ENCODE peak calls at places on chromosomes 6 and 20, in six cellular contexts. One of them, this sample, is unnamed.

GRCh38 chr20:10963717-10964266 is 290.0 kb upstream of the JAG1 start:
- DNase-seq in lower lobe of right lung: no peak
- DNase-seq in activated CD8-positive, alpha-beta memory T cell treated with anti-CD3 and anti-CD28 coated beads, Interleukin-2, amount 50 U/mL, for 4 hours: no peak
- DNase-seq in AG09309: no peak
- DNase-seq in stimulated activated CD8-positive, alpha-beta memory T cell treated with anti-CD3 and anti-CD28 coated beads, Interleukin-12 subunit alpha, Interleukin-12 subunit beta, amount 100 ng/mL, for 1 hour: no peak
- DNase-seq in Daoy: no peak
- DNase-seq in this sample: no peak

GRCh38 chr6:151808331-151809241 is 1.1 kb downstream of the ESR1 start:
- DNase-seq in Daoy: peak
- DNase-seq in lower lobe of right lung: no peak
- DNase-seq in AG09309: no peak
- DNase-seq in activated CD8-positive, alpha-beta memory T cell treated with anti-CD3 and anti-CD28 coated beads, Interleukin-2, amount 50 U/mL, for 4 hours: no peak
- DNase-seq in stimulated activated CD8-positive, alpha-beta memory T cell treated with anti-CD3 and anti-CD28 coated beads, Interleukin-12 subunit alpha, Interleukin-12 subunit beta, amount 100 ng/mL, for 1 hour: no peak
- DNase-seq in this sample: peak

GRCh38 chr6:11810039-11810541 is 31.5 kb upstream of the ADTRP start:
- DNase-seq in Daoy: peak
- DNase-seq in activated CD8-positive, alpha-beta memory T cell treated with anti-CD3 and anti-CD28 coated beads, Interleukin-2, amount 50 U/mL, for 4 hours: no peak
- DNase-seq in stimulated activated CD8-positive, alpha-beta memory T cell treated with anti-CD3 and anti-CD28 coated beads, Interleukin-12 subunit alpha, Interleukin-12 subunit beta, amount 100 ng/mL, for 1 hour: no peak
- DNase-seq in lower lobe of right lung: peak
- DNase-seq in AG09309: peak
- DNase-seq in this sample: peak

GRCh38 chr20:25082498-25082873 is 545 bp upstream of the VSX1 start:
- DNase-seq in AG09309: no peak
- DNase-seq in Daoy: peak
- DNase-seq in stimulated activated CD8-positive, alpha-beta memory T cell treated with anti-CD3 and anti-CD28 coated beads, Interleukin-12 subunit alpha, Interleukin-12 subunit beta, amount 100 ng/mL, for 1 hour: no peak
- DNase-seq in lower lobe of right lung: no peak
- DNase-seq in activated CD8-positive, alpha-beta memory T cell treated with anti-CD3 and anti-CD28 coated beads, Interleukin-2, amount 50 U/mL, for 4 hours: no peak
- DNase-seq in this sample: no peak

GRCh38 chr20:34532320-34532719 is 16.1 kb downstream of the DYNLRB1 start:
- DNase-seq in stimulated activated CD8-positive, alpha-beta memory T cell treated with anti-CD3 and anti-CD28 coated beads, Interleukin-12 subunit alpha, Interleukin-12 subunit beta, amount 100 ng/mL, for 1 hour: no peak
- DNase-seq in activated CD8-positive, alpha-beta memory T cell treated with anti-CD3 and anti-CD28 coated beads, Interleukin-2, amount 50 U/mL, for 4 hours: no peak
- DNase-seq in Daoy: no peak
- DNase-seq in AG09309: no peak
- DNase-seq in lower lobe of right lung: no peak
- DNase-seq in this sample: no peak

GRCh38 chr20:23244207-23244915 is 106.2 kb upstream of the NXT1 start:
- DNase-seq in AG09309: no peak
- DNase-seq in stimulated activated CD8-positive, alpha-beta memory T cell treated with anti-CD3 and anti-CD28 coated beads, Interleukin-12 subunit alpha, Interleukin-12 subunit beta, amount 100 ng/mL, for 1 hour: no peak
- DNase-seq in lower lobe of right lung: no peak
- DNase-seq in activated CD8-positive, alpha-beta memory T cell treated with anti-CD3 and anti-CD28 coated beads, Interleukin-2, amount 50 U/mL, for 4 hours: no peak
- DNase-seq in Daoy: no peak
- DNase-seq in this sample: no peak

GRCh38 chr20:11912013-11912663 is 5.6 kb upstream of the BTBD3 start:
- DNase-seq in AG09309: no peak
- DNase-seq in Daoy: no peak
- DNase-seq in lower lobe of right lung: no peak
- DNase-seq in activated CD8-positive, alpha-beta memory T cell treated with anti-CD3 and anti-CD28 coated beads, Interleukin-2, amount 50 U/mL, for 4 hours: no peak
- DNase-seq in stimulated activated CD8-positive, alpha-beta memory T cell treated with anti-CD3 and anti-CD28 coated beads, Interleukin-12 subunit alpha, Interleukin-12 subunit beta, amount 100 ng/mL, for 1 hour: no peak
- DNase-seq in this sample: no peak

GRCh38 chr6:170128811-170129681 is 161.8 kb downstream of the DLL1 start:
- DNase-seq in AG09309: no peak
- DNase-seq in lower lobe of right lung: no peak
- DNase-seq in stimulated activated CD8-positive, alpha-beta memory T cell treated with anti-CD3 and anti-CD28 coated beads, Interleukin-12 subunit alpha, Interleukin-12 subunit beta, amount 100 ng/mL, for 1 hour: no peak
- DNase-seq in activated CD8-positive, alpha-beta memory T cell treated with anti-CD3 and anti-CD28 coated beads, Interleukin-2, amount 50 U/mL, for 4 hours: no peak
- DNase-seq in Daoy: no peak
- DNase-seq in this sample: peak

GRCh38 chr20:2618815-2619214 is 33.6 kb upstream of the NOP56 start:
- DNase-seq in AG09309: no peak
- DNase-seq in activated CD8-positive, alpha-beta memory T cell treated with anti-CD3 and anti-CD28 coated beads, Interleukin-2, amount 50 U/mL, for 4 hours: no peak
- DNase-seq in lower lobe of right lung: no peak
- DNase-seq in Daoy: no peak
- DNase-seq in stimulated activated CD8-positive, alpha-beta memory T cell treated with anti-CD3 and anti-CD28 coated beads, Interleukin-12 subunit alpha, Interleukin-12 subunit beta, amount 100 ng/mL, for 1 hour: no peak
- DNase-seq in this sample: no peak

GRCh38 chr20:64082821-64083379 is 1.3 kb downstream of the LKAAEAR1 start:
- DNase-seq in AG09309: no peak
- DNase-seq in activated CD8-positive, alpha-beta memory T cell treated with anti-CD3 and anti-CD28 coated beads, Interleukin-2, amount 50 U/mL, for 4 hours: no peak
- DNase-seq in stimulated activated CD8-positive, alpha-beta memory T cell treated with anti-CD3 and anti-CD28 coated beads, Interleukin-12 subunit alpha, Interleukin-12 subunit beta, amount 100 ng/mL, for 1 hour: no peak
- DNase-seq in lower lobe of right lung: no peak
- DNase-seq in Daoy: peak
- DNase-seq in this sample: no peak

GRCh38 chr6:121759370-121759769 is 323.9 kb downstream of the GJA1 start:
- DNase-seq in Daoy: no peak
- DNase-seq in AG09309: no peak
- DNase-seq in activated CD8-positive, alpha-beta memory T cell treated with anti-CD3 and anti-CD28 coated beads, Interleukin-2, amount 50 U/mL, for 4 hours: no peak
- DNase-seq in stimulated activated CD8-positive, alpha-beta memory T cell treated with anti-CD3 and anti-CD28 coated beads, Interleukin-12 subunit alpha, Interleukin-12 subunit beta, amount 100 ng/mL, for 1 hour: no peak
- DNase-seq in lower lobe of right lung: no peak
- DNase-seq in this sample: no peak

GRCh38 chr20:62641749-62642665 is at the start of gene SLCO4A1:
- DNase-seq in activated CD8-positive, alpha-beta memory T cell treated with anti-CD3 and anti-CD28 coated beads, Interleukin-2, amount 50 U/mL, for 4 hours: peak
- DNase-seq in Daoy: peak
- DNase-seq in lower lobe of right lung: peak
- DNase-seq in stimulated activated CD8-positive, alpha-beta memory T cell treated with anti-CD3 and anti-CD28 coated beads, Interleukin-12 subunit alpha, Interleukin-12 subunit beta, amount 100 ng/mL, for 1 hour: peak
- DNase-seq in AG09309: no peak
- DNase-seq in this sample: peak

GRCh38 chr6:2875840-2876207 is 27.3 kb downstream of the SERPINB9 start:
- DNase-seq in stimulated activated CD8-positive, alpha-beta memory T cell treated with anti-CD3 and anti-CD28 coated beads, Interleukin-12 subunit alpha, Interleukin-12 subunit beta, amount 100 ng/mL, for 1 hour: no peak
- DNase-seq in lower lobe of right lung: peak
- DNase-seq in activated CD8-positive, alpha-beta memory T cell treated with anti-CD3 and anti-CD28 coated beads, Interleukin-2, amount 50 U/mL, for 4 hours: peak
- DNase-seq in Daoy: no peak
- DNase-seq in AG09309: no peak
- DNase-seq in this sample: no peak

GRCh38 chr6:161161889-161162624 is 111.8 kb downstream of the AGPAT4 start:
- DNase-seq in AG09309: peak
- DNase-seq in lower lobe of right lung: no peak
- DNase-seq in Daoy: no peak
- DNase-seq in activated CD8-positive, alpha-beta memory T cell treated with anti-CD3 and anti-CD28 coated beads, Interleukin-2, amount 50 U/mL, for 4 hours: no peak
- DNase-seq in stimulated activated CD8-positive, alpha-beta memory T cell treated with anti-CD3 and anti-CD28 coated beads, Interleukin-12 subunit alpha, Interleukin-12 subunit beta, amount 100 ng/mL, for 1 hour: no peak
- DNase-seq in this sample: peak

GRCh38 chr6:149318581-149319286 is 1.2 kb downstream of the TAB2 start:
- DNase-seq in stimulated activated CD8-positive, alpha-beta memory T cell treated with anti-CD3 and anti-CD28 coated beads, Interleukin-12 subunit alpha, Interleukin-12 subunit beta, amount 100 ng/mL, for 1 hour: no peak
- DNase-seq in AG09309: no peak
- DNase-seq in activated CD8-positive, alpha-beta memory T cell treated with anti-CD3 and anti-CD28 coated beads, Interleukin-2, amount 50 U/mL, for 4 hours: no peak
- DNase-seq in Daoy: peak
- DNase-seq in lower lobe of right lung: no peak
- DNase-seq in this sample: no peak

GRCh38 chr6:19327246-19327645 is 509.9 kb upstream of the ID4 start:
- DNase-seq in activated CD8-positive, alpha-beta memory T cell treated with anti-CD3 and anti-CD28 coated beads, Interleukin-2, amount 50 U/mL, for 4 hours: no peak
- DNase-seq in stimulated activated CD8-positive, alpha-beta memory T cell treated with anti-CD3 and anti-CD28 coated beads, Interleukin-12 subunit alpha, Interleukin-12 subunit beta, amount 100 ng/mL, for 1 hour: no peak
- DNase-seq in lower lobe of right lung: no peak
- DNase-seq in Daoy: no peak
- DNase-seq in AG09309: no peak
- DNase-seq in this sample: no peak

GRCh38 chr6:159790947-159791598 is 806 bp downstream of the MRPL18 start:
- DNase-seq in lower lobe of right lung: no peak
- DNase-seq in stimulated activated CD8-positive, alpha-beta memory T cell treated with anti-CD3 and anti-CD28 coated beads, Interleukin-12 subunit alpha, Interleukin-12 subunit beta, amount 100 ng/mL, for 1 hour: no peak
- DNase-seq in Daoy: no peak
- DNase-seq in AG09309: no peak
- DNase-seq in activated CD8-positive, alpha-beta memory T cell treated with anti-CD3 and anti-CD28 coated beads, Interleukin-2, amount 50 U/mL, for 4 hours: no peak
- DNase-seq in this sample: no peak

GRCh38 chr6:16766836-16767745 is 5.8 kb upstream of the ATXN1 start:
- DNase-seq in Daoy: peak
- DNase-seq in activated CD8-positive, alpha-beta memory T cell treated with anti-CD3 and anti-CD28 coated beads, Interleukin-2, amount 50 U/mL, for 4 hours: no peak
- DNase-seq in stimulated activated CD8-positive, alpha-beta memory T cell treated with anti-CD3 and anti-CD28 coated beads, Interleukin-12 subunit alpha, Interleukin-12 subunit beta, amount 100 ng/mL, for 1 hour: no peak
- DNase-seq in lower lobe of right lung: no peak
- DNase-seq in AG09309: no peak
- DNase-seq in this sample: no peak

GRCh38 chr6:56065408-56065807 is 182.0 kb downstream of the COL21A1 start:
- DNase-seq in Daoy: no peak
- DNase-seq in activated CD8-positive, alpha-beta memory T cell treated with anti-CD3 and anti-CD28 coated beads, Interleukin-2, amount 50 U/mL, for 4 hours: no peak
- DNase-seq in stimulated activated CD8-positive, alpha-beta memory T cell treated with anti-CD3 and anti-CD28 coated beads, Interleukin-12 subunit alpha, Interleukin-12 subunit beta, amount 100 ng/mL, for 1 hour: no peak
- DNase-seq in lower lobe of right lung: no peak
- DNase-seq in AG09309: no peak
- DNase-seq in this sample: no peak

GRCh38 chr20:36548006-36548315 is 6.6 kb downstream of the MYL9 start:
- DNase-seq in AG09309: no peak
- DNase-seq in activated CD8-positive, alpha-beta memory T cell treated with anti-CD3 and anti-CD28 coated beads, Interleukin-2, amount 50 U/mL, for 4 hours: no peak
- DNase-seq in Daoy: no peak
- DNase-seq in lower lobe of right lung: no peak
- DNase-seq in stimulated activated CD8-positive, alpha-beta memory T cell treated with anti-CD3 and anti-CD28 coated beads, Interleukin-12 subunit alpha, Interleukin-12 subunit beta, amount 100 ng/mL, for 1 hour: no peak
- DNase-seq in this sample: no peak

GRCh38 chr20:25867776-25868649 is 171.4 kb upstream of the ZNF337 start:
- DNase-seq in Daoy: peak
- DNase-seq in AG09309: no peak
- DNase-seq in lower lobe of right lung: peak
- DNase-seq in stimulated activated CD8-positive, alpha-beta memory T cell treated with anti-CD3 and anti-CD28 coated beads, Interleukin-12 subunit alpha, Interleukin-12 subunit beta, amount 100 ng/mL, for 1 hour: peak
- DNase-seq in activated CD8-positive, alpha-beta memory T cell treated with anti-CD3 and anti-CD28 coated beads, Interleukin-2, amount 50 U/mL, for 4 hours: peak
- DNase-seq in this sample: peak

GRCh38 chr20:45019764-45020126 is 53.4 kb downstream of the STK4 start:
- DNase-seq in stimulated activated CD8-positive, alpha-beta memory T cell treated with anti-CD3 and anti-CD28 coated beads, Interleukin-12 subunit alpha, Interleukin-12 subunit beta, amount 100 ng/mL, for 1 hour: no peak
- DNase-seq in Daoy: no peak
- DNase-seq in lower lobe of right lung: no peak
- DNase-seq in activated CD8-positive, alpha-beta memory T cell treated with anti-CD3 and anti-CD28 coated beads, Interleukin-2, amount 50 U/mL, for 4 hours: no peak
- DNase-seq in AG09309: no peak
- DNase-seq in this sample: no peak

GRCh38 chr6:78611886-78612480 is 255.4 kb upstream of the IRAK1BP1 start:
- DNase-seq in lower lobe of right lung: no peak
- DNase-seq in Daoy: no peak
- DNase-seq in AG09309: no peak
- DNase-seq in activated CD8-positive, alpha-beta memory T cell treated with anti-CD3 and anti-CD28 coated beads, Interleukin-2, amount 50 U/mL, for 4 hours: no peak
- DNase-seq in stimulated activated CD8-positive, alpha-beta memory T cell treated with anti-CD3 and anti-CD28 coated beads, Interleukin-12 subunit alpha, Interleukin-12 subunit beta, amount 100 ng/mL, for 1 hour: no peak
- DNase-seq in this sample: no peak

GRCh38 chr6:121309768-121310473 is 24.4 kb downstream of the TBC1D32 start:
- DNase-seq in lower lobe of right lung: no peak
- DNase-seq in AG09309: peak
- DNase-seq in activated CD8-positive, alpha-beta memory T cell treated with anti-CD3 and anti-CD28 coated beads, Interleukin-2, amount 50 U/mL, for 4 hours: no peak
- DNase-seq in stimulated activated CD8-positive, alpha-beta memory T cell treated with anti-CD3 and anti-CD28 coated beads, Interleukin-12 subunit alpha, Interleukin-12 subunit beta, amount 100 ng/mL, for 1 hour: no peak
- DNase-seq in Daoy: no peak
- DNase-seq in this sample: no peak